ENCODE peak calls at places on chromosomes 6 and 20, in eight cellular contexts. B is lower lobe of right lung, V is ovary, U is Peyer's patch, H is right cardiac atrium, O is prostate gland, J is OCI-LY7, A is body of pancreas. R is an unnamed sample.

GRCh38 chr6:116444575-116444974 is 16.6 kb upstream of the CALHM6 start:
- DNase-seq in B (no peak), V (no peak), U (no peak), H (no peak), O (no peak), J (no peak), A (no peak), R (no peak)

GRCh38 chr6:121760191-121760590 is 324.7 kb downstream of the GJA1 start:
- DNase-seq in B (no peak), V (no peak), U (no peak), H (no peak), O (no peak), J (no peak), A (no peak), R (no peak)

GRCh38 chr6:111711476-111711875 is 105.8 kb upstream of the TRAF3IP2 start:
- DNase-seq in B (no peak), V (peak; percentile 62), U (no peak), H (peak; percentile 65), O (no peak), J (no peak), A (no peak), R (no peak)

GRCh38 chr20:13302647-13303425 is 81.8 kb downstream of the ISM1 start:
- DNase-seq in B (no peak), V (no peak), U (no peak), H (no peak), O (no peak), J (peak; percentile 16), A (peak; percentile 26), R (peak; percentile 53)

GRCh38 chr20:62352402-62353288 is 14.5 kb downstream of the LAMA5 start:
- DNase-seq in B (no peak), V (no peak), U (no peak), H (peak; percentile 87), O (peak; percentile 93), J (no peak), A (no peak), R (no peak)

GRCh38 chr20:44075191-44075949 is 111.6 kb downstream of the JPH2 start:
- DNase-seq in B (no peak), V (no peak), U (no peak), H (no peak), O (no peak), J (no peak), A (no peak), R (no peak)

GRCh38 chr6:35624341-35625070 is 64.2 kb downstream of the FKBP5 start:
- DNase-seq in B (no peak), V (no peak), U (no peak), H (no peak), O (no peak), J (no peak), A (no peak), R (no peak)

GRCh38 chr6:28433119-28433518 is 10.2 kb downstream of the ZSCAN23 start:
- DNase-seq in B (no peak), V (no peak), U (no peak), H (no peak), O (no peak), J (peak; percentile 8), A (no peak), R (no peak)

GRCh38 chr20:6485376-6485775 is 282.1 kb upstream of the BMP2 start:
- DNase-seq in B (no peak), V (no peak), U (no peak), H (no peak), O (no peak), J (no peak), A (no peak), R (no peak)

GRCh38 chr6:157570104-157570503 is 189.1 kb downstream of the ZDHHC14 start:
- DNase-seq in B (no peak), V (no peak), U (no peak), H (no peak), O (no peak), J (peak; percentile 23), A (no peak), R (no peak)

GRCh38 chr6:22536111-22536510 is 33.3 kb upstream of the HDGFL1 start:
- DNase-seq in B (no peak), V (no peak), U (no peak), H (no peak), O (no peak), J (no peak), A (no peak), R (no peak)

GRCh38 chr6:26286168-26286854 is 78.7 kb upstream of the BTN3A2 start:
- DNase-seq in B (peak; percentile 62), V (peak; percentile 54), U (peak; percentile 75), H (peak; percentile 37), O (peak; percentile 70), J (peak; percentile 82), A (peak; percentile 81), R (peak; percentile 86)

GRCh38 chr6:158868122-158868480 is 48.9 kb upstream of the EZR start:
- DNase-seq in B (no peak), V (no peak), U (no peak), H (no peak), O (no peak), J (no peak), A (no peak), R (no peak)

GRCh38 chr6:158870418-158870957 is 51.3 kb upstream of the EZR start:
- DNase-seq in B (no peak), V (no peak), U (no peak), H (no peak), O (no peak), J (peak; percentile 73), A (no peak), R (no peak)

GRCh38 chr6:158869604-158870417 is 50.6 kb upstream of the EZR start:
- DNase-seq in B (peak; percentile 94), V (peak; percentile 87), U (peak; percentile 95), H (peak; percentile 90), O (peak; percentile 92), J (peak; percentile 99), A (peak; percentile 96), R (peak; percentile 97)

GRCh38 chr6:158867381-158868121 is 48.4 kb upstream of the EZR start:
- DNase-seq in B (no peak), V (no peak), U (peak; percentile 59), H (no peak), O (no peak), J (peak; percentile 80), A (no peak), R (peak; percentile 21)

DNA sequence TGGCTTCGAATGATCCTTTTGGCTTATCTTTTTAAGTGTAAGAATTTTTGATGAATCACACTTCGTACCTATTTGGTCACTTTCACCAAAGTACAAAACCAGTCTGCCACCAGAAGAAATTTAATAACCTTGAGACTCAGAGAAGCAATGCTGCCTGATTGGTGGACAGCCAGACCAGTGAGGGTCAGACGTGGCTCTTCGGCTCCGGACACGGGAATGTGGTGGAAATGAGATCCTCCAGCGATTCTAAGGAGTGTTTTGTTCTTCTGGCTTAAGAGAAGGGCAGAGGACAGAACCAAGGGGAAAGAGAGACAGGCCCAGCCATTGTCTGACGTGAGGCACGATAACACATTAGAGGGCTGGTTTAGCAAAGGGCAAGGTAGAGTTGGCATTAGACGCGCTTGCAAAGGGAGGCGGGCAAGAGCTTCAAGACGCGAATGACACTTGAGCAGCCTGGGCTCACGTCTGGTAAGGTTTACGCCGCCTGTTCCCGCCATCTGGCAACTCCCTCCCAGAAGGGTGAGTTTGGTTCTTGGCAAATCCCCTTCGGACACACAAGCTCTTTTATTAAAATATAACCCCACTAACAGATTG is 49.9 kb upstream of the EZR start:
- DNase-seq in B (no peak), V (no peak), U (no peak), H (no peak), O (peak; percentile 69), J (peak; percentile 92), A (no peak), R (no peak)
- H3K4me3 ChIP-seq in B (peak overlapping the region; percentile 48), V (peak overlapping the region; percentile 40), U (peak overlapping the region; percentile 32), H (peak overlapping the region; percentile 44), O (peak overlapping the region; percentile 47), J (peak overlapping the region; percentile 52), A (no peak overlapping the region), R (no peak overlapping the region)

DNA sequence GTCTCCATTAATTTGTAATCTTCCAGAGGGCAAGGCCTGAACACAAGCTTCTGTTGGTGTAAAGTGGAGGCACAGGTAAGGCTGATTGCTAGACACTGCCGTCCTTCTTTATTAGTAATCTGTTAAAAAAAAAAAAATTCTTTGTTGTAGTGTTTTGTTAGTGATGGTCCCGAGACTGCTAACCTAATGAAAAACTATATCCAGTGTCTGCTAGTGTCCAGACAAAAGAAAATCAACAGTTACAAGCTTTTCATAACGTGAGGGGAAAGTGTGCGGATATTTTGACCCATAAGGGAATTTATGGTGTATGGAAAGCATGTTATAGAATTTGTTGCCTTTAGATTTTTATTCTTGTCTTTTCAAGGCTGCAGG is 4.2 kb upstream of the HIVEP1 start:
- DNase-seq in B (no peak), V (no peak), U (no peak), H (no peak), O (no peak), J (no peak), A (no peak), R (no peak)
- H3K4me3 ChIP-seq in B (peak overlapping the region; percentile 73), V (peak overlapping the region; percentile 73), U (peak overlapping the region; percentile 62), H (peak overlapping the region; percentile 92), O (peak overlapping the region; percentile 84), J (peak overlapping the region; percentile 97), A (no peak overlapping the region), R (peak overlapping the region; percentile 70)

GRCh38 chr20:50113420-50114224 is 672 bp upstream of the UBE2V1 start:
- DNase-seq in B (no peak), V (no peak), U (no peak), H (no peak), O (no peak), J (no peak), A (no peak), R (no peak)

GRCh38 chr20:50112512-50113419 is at the start of gene UBE2V1:
- DNase-seq in B (peak; percentile 94), V (peak; percentile 89), U (peak; percentile 94), H (peak; percentile 92), O (peak; percentile 89), J (peak; percentile 90), A (peak; percentile 89), R (peak; percentile 95)

GRCh38 chr20:50116368-50116999 is 3.5 kb upstream of the UBE2V1 start:
- DNase-seq in B (no peak), V (no peak), U (no peak), H (no peak), O (no peak), J (no peak), A (no peak), R (no peak)

GRCh38 chr20:50115591-50116367 is 2.8 kb upstream of the UBE2V1 start:
- DNase-seq in B (peak; percentile 97), V (peak; percentile 96), U (peak; percentile 96), H (peak; percentile 97), O (peak; percentile 98), J (peak; percentile 93), A (peak; percentile 97), R (peak; percentile 99)

DNA sequence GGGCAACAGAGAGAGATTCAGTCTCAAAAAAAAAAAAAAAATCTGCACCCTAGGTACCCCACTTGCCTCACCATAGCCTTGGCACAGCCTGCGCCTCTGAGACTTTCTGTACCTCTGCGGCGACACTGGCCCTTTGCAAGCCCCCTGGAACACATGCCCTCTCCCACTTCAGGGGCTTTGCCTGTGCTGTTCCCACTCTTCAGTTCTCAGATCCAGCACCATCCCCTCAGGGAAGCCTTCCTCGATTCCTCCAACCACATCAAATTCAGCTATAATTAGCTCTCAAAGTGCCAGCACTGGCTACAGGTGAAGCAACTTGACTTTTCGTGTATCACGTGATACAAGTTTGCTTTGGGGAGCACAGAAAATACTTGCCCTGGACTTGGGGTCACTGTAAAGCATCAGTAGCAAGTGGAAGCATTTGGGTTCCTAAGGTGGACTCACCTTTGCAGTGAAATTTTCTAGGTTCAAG is 2.1 kb upstream of the UBE2V1 start:
- DNase-seq in B (no peak), V (no peak), U (no peak), H (no peak), O (no peak), J (no peak), A (no peak), R (no peak)
- H3K4me3 ChIP-seq in B (peak overlapping the region; percentile 59), V (peak overlapping the region; percentile 40), U (peak overlapping the region; percentile 23), H (peak overlapping the region; percentile 87), O (peak overlapping the region; percentile 34), J (peak overlapping the region; percentile 83), A (no peak overlapping the region), R (peak overlapping the region; percentile 32)

GRCh38 chr20:50431066-50431450 is 79.1 kb upstream of the PTPN1 start:
- DNase-seq in B (no peak), V (no peak), U (no peak), H (no peak), O (peak; percentile 56), J (no peak), A (no peak), R (no peak)
- H3K4me3 ChIP-seq in B (no peak overlapping the region), V (no peak overlapping the region), U (no peak overlapping the region), H (no peak overlapping the region), O (no peak overlapping the region), J (no peak overlapping the region), A (no peak overlapping the region), R (no peak overlapping the region)

R was measured in hepatocyte.